ENCODE peak calls at places on chromosome 22, in six cellular contexts. D, Z, R, B, X and Y are unnamed samples.

GRCh38 chr22:30253205-30253852 is 6.8 kb upstream of the LIF start:
- DNase-seq in B (peak; percentile 83), R (no peak), X (no peak), Z (peak; percentile 77), D (peak; percentile 77), Y (no peak)

GRCh38 chr22:29026579-29026978 is 35.1 kb downstream of the C22orf31 start:
- DNase-seq in R (no peak), D (no peak), B (no peak), X (no peak), Z (no peak), Y (no peak)

GRCh38 chr22:29382575-29383328 is 5.6 kb downstream of the AP1B1 start:
- DNase-seq in X (no peak), B (no peak), R (no peak), D (peak; percentile 68), Z (no peak), Y (peak; percentile 58)

GRCh38 chr22:33024626-33025025 is 33.6 kb downstream of the SYN3 start:
- DNase-seq in Z (peak; percentile 8), R (no peak), B (no peak), X (no peak), D (peak; percentile 23), Y (no peak)

GRCh38 chr22:47606426-47606825 is 844.0 kb downstream of the TBC1D22A start:
- DNase-seq in X (no peak), B (no peak), D (no peak), R (no peak), Z (no peak), Y (no peak)

GRCh38 chr22:41352058-41352457 is 29.7 kb upstream of the TEF start:
- DNase-seq in Z (peak; percentile 46), B (peak; percentile 8), D (no peak), R (peak; percentile 67), X (no peak), Y (no peak)

GRCh38 chr22:30205281-30206115 is 41.1 kb downstream of the LIF start:
- DNase-seq in B (peak; percentile 91), X (no peak), R (no peak), Z (peak; percentile 95), D (peak; percentile 72), Y (no peak)

GRCh38 chr22:41247703-41248102 is 7.0 kb upstream of the CHADL start:
- DNase-seq in Z (no peak), B (no peak), R (no peak), X (no peak), D (no peak), Y (no peak)

GRCh38 chr22:38203855-38204497 is 2.2 kb downstream of the MAFF start:
- DNase-seq in Z (peak; percentile 65), R (no peak), B (peak; percentile 40), D (no peak), X (no peak), Y (peak; percentile 89)

GRCh38 chr22:39928556-39929401 is 27.9 kb downstream of the GRAP2 start:
- DNase-seq in B (no peak), X (no peak), R (no peak), D (no peak), Z (no peak), Y (no peak)

GRCh38 chr22:47164514-47165337 is 402.3 kb downstream of the TBC1D22A start:
- DNase-seq in B (no peak), R (no peak), D (no peak), Z (no peak), X (no peak), Y (peak; percentile 59)

GRCh38 chr22:36368359-36368983 is 19.3 kb downstream of the MYH9 start:
- DNase-seq in X (peak; percentile 73), R (peak; percentile 86), Z (peak; percentile 92), B (peak; percentile 78), D (peak; percentile 50), Y (peak; percentile 76)

GRCh38 chr22:47781024-47781423 is 1018.6 kb downstream of the TBC1D22A start:
- DNase-seq in D (no peak), X (no peak), R (no peak), B (no peak), Z (no peak), Y (no peak)

GRCh38 chr22:35961480-35961902 is 67.1 kb downstream of the RBFOX2 start:
- DNase-seq in X (peak; percentile 47), B (no peak), D (peak; percentile 57), R (peak; percentile 48), Z (peak; percentile 94), Y (peak; percentile 85)

GRCh38 chr22:37557321-37558001 is 2.8 kb upstream of the CDC42EP1 start:
- DNase-seq in D (peak; percentile 65), B (no peak), Z (no peak), X (no peak), R (no peak), Y (peak; percentile 34)

GRCh38 chr22:19001204-19001603 is 65.1 kb upstream of the PRODH start:
- DNase-seq in R (no peak), Z (no peak), D (no peak), B (no peak), X (no peak), Y (no peak)

GRCh38 chr22:18997925-18998315 is 61.8 kb upstream of the PRODH start:
- DNase-seq in R (no peak), B (no peak), Z (no peak), X (no peak), D (no peak), Y (no peak)

GRCh38 chr22:18997306-18997924 is 61.3 kb upstream of the PRODH start:
- DNase-seq in X (no peak), Z (no peak), R (no peak), D (no peak), B (no peak), Y (no peak)

GRCh38 chr22:18999416-18999815 is 63.3 kb upstream of the PRODH start:
- DNase-seq in X (no peak), B (no peak), R (no peak), D (no peak), Z (no peak), Y (no peak)

DNA sequence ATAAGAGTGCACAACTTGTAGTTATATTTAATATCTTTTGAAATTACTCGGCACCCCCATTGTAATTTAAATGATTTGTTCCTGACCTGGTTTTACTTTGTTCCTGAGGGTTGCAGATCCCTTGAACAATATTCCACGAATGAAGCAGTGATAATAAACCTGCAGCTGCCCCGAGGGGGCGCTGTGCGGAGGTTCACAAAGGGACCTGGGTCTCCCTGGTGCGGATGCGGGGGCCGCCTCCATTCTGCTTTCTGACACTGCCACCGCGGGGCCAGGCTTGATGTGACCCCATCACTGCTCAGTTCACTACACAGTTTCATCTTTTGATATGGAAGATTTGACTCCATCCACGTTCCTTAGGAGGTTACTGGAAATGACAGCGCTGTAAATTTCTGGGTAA is 62.9 kb upstream of the PRODH start:
- DNase-seq in B (no peak), R (peak; percentile 35), X (peak; percentile 34), Z (no peak), D (no peak), Y (no peak)
- TF ChIP-seq EZH2 in B (no peak), R (no peak), X (no peak), Z (no peak), D (no peak), Y (no peak)

GRCh38 chr22:43183496-43184263 is 3.3 kb downstream of the TTLL12 start:
- DNase-seq in R (peak; percentile 39), X (no peak), Z (peak; percentile 63), D (no peak), B (no peak), Y (peak; percentile 72)

GRCh38 chr22:43182726-43183125 is 4.2 kb downstream of the TTLL12 start:
- DNase-seq in Z (no peak), R (no peak), D (no peak), B (no peak), X (no peak), Y (no peak)

GRCh38 chr22:43181321-43182076 is 5.4 kb downstream of the TTLL12 start:
- DNase-seq in Z (no peak), R (no peak), B (no peak), X (no peak), D (no peak), Y (no peak)

GRCh38 chr22:43180670-43181069 is 6.3 kb downstream of the TTLL12 start:
- DNase-seq in R (no peak), X (no peak), D (no peak), Z (no peak), B (no peak), Y (no peak)

DNA sequence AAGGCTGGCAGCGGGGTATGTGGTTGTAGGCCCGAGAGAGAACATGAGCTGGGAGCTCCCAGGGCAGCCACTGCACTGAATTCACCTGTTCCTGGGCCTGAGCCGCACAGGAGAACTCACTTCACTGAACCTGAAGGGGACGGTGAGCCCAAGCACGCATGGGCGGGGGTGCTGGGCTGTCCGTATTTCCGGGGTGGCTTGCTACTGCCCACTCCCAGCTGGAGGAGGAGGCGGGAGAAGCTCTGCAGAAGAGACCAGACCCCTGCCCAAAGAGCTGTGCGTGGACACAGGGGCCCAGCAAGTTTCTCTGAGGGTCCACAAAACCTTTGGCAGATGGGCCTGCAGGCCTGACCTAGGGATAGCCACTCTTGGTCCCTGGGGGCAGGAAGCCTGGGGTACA is 4.8 kb downstream of the TTLL12 start:
- DNase-seq in X (no peak), B (no peak), Z (no peak), R (no peak), D (no peak), Y (no peak)
- TF ChIP-seq EZH2 in X (no peak), B (no peak), Z (no peak), R (no peak), D (no peak), Y (no peak)

DNA sequence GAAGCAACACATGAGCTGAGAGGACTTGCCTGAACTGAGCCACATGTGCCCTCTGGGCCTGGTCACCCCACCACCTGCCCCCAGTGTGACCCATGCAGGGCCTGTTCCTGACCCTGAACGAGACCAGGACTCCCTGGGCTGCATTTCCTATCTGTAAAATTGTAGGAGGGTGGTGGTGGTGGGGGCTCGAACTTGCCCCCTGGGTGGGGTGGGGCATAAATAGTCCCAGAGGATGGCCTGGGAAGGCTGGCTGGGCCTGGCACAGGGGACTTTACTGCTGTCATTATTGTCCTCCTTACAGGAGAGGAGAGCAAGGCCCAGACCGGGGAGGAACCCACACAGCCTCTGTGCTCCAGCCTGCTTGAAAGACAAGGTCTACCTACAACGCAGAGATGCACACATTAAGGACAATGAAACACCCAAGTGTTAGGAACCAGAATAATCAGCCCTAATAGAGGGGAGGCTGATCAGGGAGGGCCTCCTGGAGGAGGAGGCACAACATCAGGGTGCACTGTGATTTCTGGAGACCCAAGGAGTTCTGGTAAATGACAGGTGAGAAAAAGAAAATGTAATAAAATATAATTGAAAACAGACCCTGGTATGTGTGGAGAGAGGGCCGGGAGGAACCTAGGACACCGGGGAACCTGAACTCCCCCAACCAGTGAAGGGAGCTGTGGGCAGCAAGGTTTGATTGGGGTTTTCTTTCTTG is 2.8 kb upstream of the AIFM3 start:
- DNase-seq in X (no peak), Z (no peak), R (no peak), D (no peak), B (no peak), Y (no peak)
- TF ChIP-seq EZH2 in X (no peak), Z (peak; percentile 68), R (no peak), D (peak; percentile 38), B (no peak), Y (no peak)

DNA sequence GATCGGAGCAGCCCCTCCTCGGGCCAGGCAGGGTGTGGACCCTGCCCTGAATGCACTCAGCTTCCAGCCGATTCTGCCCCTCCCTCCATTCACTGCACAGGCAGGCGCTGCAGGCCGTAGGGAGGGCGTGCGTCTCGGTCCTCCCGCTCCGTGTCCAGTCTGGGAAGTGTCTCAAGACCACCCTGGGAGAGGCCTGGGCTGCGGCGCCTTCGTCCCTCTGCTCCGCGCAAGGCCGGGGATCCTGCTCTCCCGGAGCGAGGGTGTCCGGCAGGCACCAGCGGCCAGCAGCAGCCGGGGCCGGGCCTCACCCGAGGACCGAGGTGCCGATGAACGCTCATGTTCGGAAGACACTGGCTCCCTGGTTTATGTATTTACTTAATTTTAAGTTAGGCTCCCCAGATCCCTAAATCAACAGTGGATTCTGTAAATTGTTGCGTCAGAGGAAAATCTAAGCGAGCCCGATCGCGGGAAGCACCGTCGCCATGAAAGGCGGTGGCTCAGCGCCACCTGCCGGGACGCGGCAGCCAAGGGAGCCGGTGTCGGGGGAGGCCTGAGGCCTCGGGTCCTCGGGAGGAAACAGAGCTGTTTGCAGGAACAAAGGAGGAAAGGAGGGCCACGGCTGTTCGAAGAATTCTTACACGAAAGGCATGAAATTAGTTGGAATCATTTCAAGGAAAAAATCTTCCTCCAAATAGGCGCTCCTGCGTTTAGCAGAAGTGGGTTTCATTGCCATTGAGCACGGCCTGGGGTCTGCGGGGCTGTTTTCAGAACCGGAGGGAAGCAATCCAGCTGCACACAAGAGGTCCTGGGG is 195.3 kb downstream of the BRD1 start:
- DNase-seq in X (peak; percentile 39), R (peak; percentile 89), D (peak; percentile 90), Z (peak; percentile 41), B (peak; percentile 73), Y (peak; percentile 76)
- TF ChIP-seq EZH2 in X (no peak), R (no peak), D (no peak), Z (no peak), B (no peak), Y (no peak)